ENCODE peak calls at places on chromosomes 12 and 14, in five cellular contexts. One of them, this sample, is unnamed.

GRCh38 chr14:50821471-50822464 is 9.2 kb downstream of the NIN start:
- DNase-seq in cardiac muscle cell: no peak
- DNase-seq in foreskin fibroblast: no peak
- DNase-seq in thyroid gland: no peak
- DNase-seq in astrocyte of the spinal cord: no peak
- DNase-seq in this sample: no peak

GRCh38 chr12:23895792-23896218 is 53.7 kb downstream of the SOX5 start:
- DNase-seq in cardiac muscle cell: no peak
- DNase-seq in foreskin fibroblast: no peak
- DNase-seq in thyroid gland: no peak
- DNase-seq in astrocyte of the spinal cord: peak; percentile 89
- DNase-seq in this sample: no peak

GRCh38 chr12:121712462-121713256 is at the start of gene TMEM120B:
- DNase-seq in cardiac muscle cell: peak; percentile 80
- DNase-seq in foreskin fibroblast: peak; percentile 92
- DNase-seq in thyroid gland: peak; percentile 81
- DNase-seq in astrocyte of the spinal cord: peak; percentile 63
- DNase-seq in this sample: no peak

GRCh38 chr14:94540031-94540794 is 21.0 kb upstream of the SERPINA4 start:
- DNase-seq in cardiac muscle cell: peak; percentile 82
- DNase-seq in foreskin fibroblast: peak; percentile 14
- DNase-seq in thyroid gland: no peak
- DNase-seq in astrocyte of the spinal cord: peak; percentile 58
- DNase-seq in this sample: peak; percentile 5

GRCh38 chr14:92633724-92634123 is 114.7 kb downstream of the LGMN start:
- DNase-seq in cardiac muscle cell: no peak
- DNase-seq in foreskin fibroblast: peak; percentile 42
- DNase-seq in thyroid gland: no peak
- DNase-seq in astrocyte of the spinal cord: peak; percentile 32
- DNase-seq in this sample: no peak

GRCh38 chr12:132881853-132882252 is 5.6 kb downstream of the CHFR start:
- DNase-seq in cardiac muscle cell: no peak
- DNase-seq in foreskin fibroblast: peak; percentile 61
- DNase-seq in thyroid gland: no peak
- DNase-seq in astrocyte of the spinal cord: peak; percentile 10
- DNase-seq in this sample: no peak

GRCh38 chr14:93105362-93105761 is 10.4 kb downstream of the ITPK1 start:
- DNase-seq in cardiac muscle cell: peak; percentile 85
- DNase-seq in foreskin fibroblast: peak; percentile 71
- DNase-seq in thyroid gland: no peak
- DNase-seq in astrocyte of the spinal cord: peak; percentile 60
- DNase-seq in this sample: peak; percentile 39

GRCh38 chr14:67680121-67680602 is 5.7 kb upstream of the VTI1B start:
- DNase-seq in cardiac muscle cell: peak; percentile 92
- DNase-seq in foreskin fibroblast: peak; percentile 89
- DNase-seq in thyroid gland: no peak
- DNase-seq in astrocyte of the spinal cord: peak; percentile 72
- DNase-seq in this sample: peak; percentile 70

GRCh38 chr12:70028918-70029317 is 203.9 kb downstream of the MYRFL start:
- DNase-seq in cardiac muscle cell: no peak
- DNase-seq in foreskin fibroblast: no peak
- DNase-seq in thyroid gland: no peak
- DNase-seq in astrocyte of the spinal cord: no peak
- DNase-seq in this sample: no peak

GRCh38 chr12:73892181-73892580 is 645.5 kb upstream of the ATXN7L3B start:
- DNase-seq in cardiac muscle cell: peak; percentile 2
- DNase-seq in foreskin fibroblast: no peak
- DNase-seq in thyroid gland: no peak
- DNase-seq in astrocyte of the spinal cord: peak; percentile 48
- DNase-seq in this sample: no peak

GRCh38 chr12:120346681-120347080 is 19.1 kb upstream of the PLA2G1B start:
- DNase-seq in cardiac muscle cell: no peak
- DNase-seq in foreskin fibroblast: no peak
- DNase-seq in thyroid gland: no peak
- DNase-seq in astrocyte of the spinal cord: no peak
- DNase-seq in this sample: no peak

GRCh38 chr14:79278286-79278797 is 933.0 kb downstream of the DIO2 start:
- DNase-seq in cardiac muscle cell: no peak
- DNase-seq in foreskin fibroblast: no peak
- DNase-seq in thyroid gland: peak; percentile 2
- DNase-seq in astrocyte of the spinal cord: no peak
- DNase-seq in this sample: no peak

GRCh38 chr14:79279645-79280399 is 931.5 kb downstream of the DIO2 start:
- DNase-seq in cardiac muscle cell: no peak
- DNase-seq in foreskin fibroblast: peak; percentile 7
- DNase-seq in thyroid gland: peak; percentile 24
- DNase-seq in astrocyte of the spinal cord: no peak
- DNase-seq in this sample: no peak

GRCh38 chr14:79278798-79279644 is 932.3 kb downstream of the DIO2 start:
- DNase-seq in cardiac muscle cell: peak; percentile 86
- DNase-seq in foreskin fibroblast: peak; percentile 80
- DNase-seq in thyroid gland: peak; percentile 88
- DNase-seq in astrocyte of the spinal cord: peak; percentile 91
- DNase-seq in this sample: peak; percentile 70

GRCh38 chr14:79281244-79282199 is 929.8 kb downstream of the DIO2 start:
- DNase-seq in cardiac muscle cell: no peak
- DNase-seq in foreskin fibroblast: no peak
- DNase-seq in thyroid gland: no peak
- DNase-seq in astrocyte of the spinal cord: peak; percentile 14
- DNase-seq in this sample: no peak

DNA sequence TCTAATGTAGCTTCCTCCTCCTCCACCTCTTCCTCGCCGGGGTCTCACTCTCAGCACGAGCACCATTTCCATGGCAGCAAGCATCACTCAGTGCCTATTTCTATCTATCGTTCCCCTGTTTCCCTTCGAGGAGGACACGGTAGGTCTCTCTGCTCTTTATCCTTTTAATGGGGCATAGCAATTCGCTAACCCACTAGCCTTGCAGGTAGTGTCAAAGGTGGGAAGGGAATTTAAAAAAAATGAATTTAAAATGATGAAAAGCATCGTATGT is 931.0 kb downstream of the DIO2 start:
- DNase-seq in cardiac muscle cell: no peak
- DNase-seq in foreskin fibroblast: no peak
- DNase-seq in thyroid gland: no peak
- DNase-seq in astrocyte of the spinal cord: no peak
- DNase-seq in this sample: no peak
- H3K4me3 ChIP-seq in cardiac muscle cell: peak overlapping the region; percentile 41
- H3K4me3 ChIP-seq in foreskin fibroblast: peak overlapping the region; percentile 67
- H3K4me3 ChIP-seq in thyroid gland: no peak overlapping the region
- H3K4me3 ChIP-seq in astrocyte of the spinal cord: peak overlapping the region; percentile 64
- H3K4me3 ChIP-seq in this sample: peak overlapping the region; percentile 93

DNA sequence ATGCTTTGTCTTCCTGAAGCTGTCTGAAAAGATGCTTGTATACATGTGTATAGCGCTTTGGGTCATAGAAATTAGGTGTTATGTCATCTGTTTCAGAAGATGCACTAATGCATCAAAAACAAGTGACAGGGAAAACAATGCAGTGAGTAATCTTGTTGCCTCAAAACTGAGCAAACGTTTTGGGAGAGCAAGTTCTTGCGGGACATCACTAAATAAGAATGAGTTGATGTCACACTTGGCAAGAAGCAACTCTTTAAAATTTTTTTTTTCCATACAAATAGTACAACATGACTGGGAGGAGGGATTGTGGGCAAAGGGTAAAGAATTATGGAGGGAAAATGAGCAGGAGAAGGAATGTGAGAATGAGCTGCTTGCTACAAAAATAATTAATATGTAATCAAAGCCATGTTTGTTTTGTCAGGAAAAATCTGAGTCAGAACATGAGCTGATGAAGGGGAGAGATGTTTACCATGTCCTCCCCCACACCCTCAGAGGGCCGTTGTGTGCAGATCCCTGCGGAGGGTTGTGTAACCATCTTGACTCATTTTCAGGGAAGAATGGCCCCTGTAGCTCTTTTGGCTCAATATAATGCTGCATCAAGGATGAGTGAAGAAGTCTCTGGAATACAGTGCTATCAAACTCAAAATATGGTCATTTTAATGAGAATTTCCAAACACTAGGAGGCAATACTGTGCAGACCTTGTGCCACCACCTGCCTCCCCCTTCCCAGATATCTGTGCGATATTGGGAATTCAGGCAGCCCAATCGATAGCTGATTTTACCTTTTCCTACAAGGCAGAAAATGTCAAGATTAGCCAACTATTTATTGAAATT is 41.4 kb downstream of the BORCS5 start:
- DNase-seq in cardiac muscle cell: peak; percentile 98
- DNase-seq in foreskin fibroblast: peak; percentile 98
- DNase-seq in thyroid gland: no peak
- DNase-seq in astrocyte of the spinal cord: peak; percentile 93
- DNase-seq in this sample: peak; percentile 89
- TF ChIP-seq CTCF in cardiac muscle cell: no peak
- TF ChIP-seq CTCF in foreskin fibroblast: no peak
- TF ChIP-seq CTCF in thyroid gland: no peak
- TF ChIP-seq CTCF in astrocyte of the spinal cord: peak; percentile 9
- TF ChIP-seq CTCF in this sample: peak; percentile 28

GRCh38 chr12:12648951-12649650 is 37.4 kb downstream of the CREBL2 start:
- DNase-seq in cardiac muscle cell: no peak
- DNase-seq in foreskin fibroblast: no peak
- DNase-seq in thyroid gland: no peak
- DNase-seq in astrocyte of the spinal cord: no peak
- DNase-seq in this sample: no peak

GRCh38 chr12:12653922-12654321 is 42.1 kb downstream of the GPR19 start:
- DNase-seq in cardiac muscle cell: no peak
- DNase-seq in foreskin fibroblast: no peak
- DNase-seq in thyroid gland: no peak
- DNase-seq in astrocyte of the spinal cord: no peak
- DNase-seq in this sample: no peak

GRCh38 chr12:12660201-12660600 is 35.8 kb downstream of the GPR19 start:
- DNase-seq in cardiac muscle cell: peak; percentile 27
- DNase-seq in foreskin fibroblast: no peak
- DNase-seq in thyroid gland: no peak
- DNase-seq in astrocyte of the spinal cord: no peak
- DNase-seq in this sample: no peak

GRCh38 chr12:12651752-12652151 is 40.1 kb downstream of the CREBL2 start:
- DNase-seq in cardiac muscle cell: no peak
- DNase-seq in foreskin fibroblast: no peak
- DNase-seq in thyroid gland: no peak
- DNase-seq in astrocyte of the spinal cord: no peak
- DNase-seq in this sample: no peak

DNA sequence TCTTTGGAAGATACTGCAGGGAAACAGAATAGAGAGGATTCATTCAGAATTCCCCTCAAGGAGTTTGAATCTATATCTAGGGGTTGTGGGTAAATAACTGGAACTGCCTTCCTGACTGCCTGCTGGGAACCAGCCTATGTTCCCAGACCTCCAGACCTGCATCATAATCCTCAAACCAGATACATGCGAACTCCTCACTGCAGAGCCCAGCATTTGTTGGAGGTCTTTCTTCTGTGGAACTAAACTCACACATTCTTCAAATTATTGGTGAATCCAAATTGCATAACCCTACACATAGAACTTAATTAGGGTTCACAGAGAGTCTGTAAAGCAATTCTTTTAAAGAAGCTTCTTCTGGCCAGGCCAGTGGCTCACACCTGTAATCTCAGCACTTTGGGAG is 40.9 kb downstream of the GPR19 start:
- DNase-seq in cardiac muscle cell: no peak
- DNase-seq in foreskin fibroblast: no peak
- DNase-seq in thyroid gland: no peak
- DNase-seq in astrocyte of the spinal cord: peak; percentile 6
- DNase-seq in this sample: no peak
- H3K4me3 ChIP-seq in cardiac muscle cell: no peak overlapping the region
- H3K4me3 ChIP-seq in foreskin fibroblast: no peak overlapping the region
- H3K4me3 ChIP-seq in thyroid gland: no peak overlapping the region
- H3K4me3 ChIP-seq in astrocyte of the spinal cord: no peak overlapping the region
- H3K4me3 ChIP-seq in this sample: no peak overlapping the region

DNA sequence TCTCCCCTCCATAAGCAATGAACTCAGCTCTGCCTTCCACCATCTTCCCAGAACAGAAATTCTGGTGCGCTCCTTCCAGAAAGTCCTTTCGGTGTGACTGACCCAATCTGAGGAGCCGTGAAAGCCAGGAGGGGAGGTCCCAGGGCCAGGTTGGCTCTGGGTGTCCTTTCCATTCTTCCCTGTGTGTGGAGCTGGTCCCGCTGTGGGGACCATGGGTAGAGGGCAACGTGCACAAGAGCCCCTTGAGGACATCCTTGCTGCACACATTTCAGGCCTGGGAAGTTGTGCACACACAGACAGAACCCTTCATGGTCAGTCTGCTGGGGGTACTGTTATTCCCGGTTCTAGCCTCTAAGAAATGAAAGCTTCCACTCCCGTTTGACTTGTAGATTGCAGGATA is 10.2 kb downstream of the NFKBIA start:
- DNase-seq in cardiac muscle cell: no peak
- DNase-seq in foreskin fibroblast: no peak
- DNase-seq in thyroid gland: no peak
- DNase-seq in astrocyte of the spinal cord: no peak
- DNase-seq in this sample: no peak
- TF ChIP-seq CTCF in cardiac muscle cell: no peak
- TF ChIP-seq CTCF in foreskin fibroblast: no peak
- TF ChIP-seq CTCF in thyroid gland: no peak
- TF ChIP-seq CTCF in astrocyte of the spinal cord: no peak
- TF ChIP-seq CTCF in this sample: no peak

DNA sequence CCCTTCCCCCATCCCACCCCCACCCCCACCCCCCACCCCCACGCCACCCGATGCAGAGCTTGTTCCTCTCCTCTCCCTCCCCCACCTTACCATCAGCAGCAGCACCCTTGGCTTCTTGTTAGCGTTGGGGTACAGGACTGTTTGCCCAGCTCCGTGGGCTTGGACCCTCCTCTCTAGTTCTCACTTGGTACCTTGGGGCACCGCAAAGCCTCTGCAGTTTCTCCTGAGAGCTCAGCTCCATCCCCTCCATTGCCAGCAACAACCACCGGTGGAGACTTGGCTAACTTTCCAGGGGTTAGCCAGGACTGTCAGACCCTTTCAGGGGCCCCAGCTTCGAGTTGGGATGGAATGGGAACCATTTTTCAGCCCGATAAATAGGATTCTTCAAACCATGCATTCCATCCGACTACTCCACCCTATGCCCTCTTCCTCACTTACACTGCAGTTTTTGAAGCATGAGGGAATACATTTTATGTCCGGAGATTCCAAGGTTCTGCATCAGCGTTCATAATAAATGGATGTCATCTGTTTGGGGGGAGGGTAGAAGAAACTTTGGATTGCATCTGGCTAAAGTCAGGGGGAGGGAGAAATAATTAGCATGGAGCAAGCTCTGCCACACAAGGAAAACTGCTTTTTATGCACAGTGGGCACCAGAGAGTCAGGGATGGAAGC is 1.1 kb downstream of the SCN8A start:
- DNase-seq in cardiac muscle cell: no peak
- DNase-seq in foreskin fibroblast: peak; percentile 95
- DNase-seq in thyroid gland: no peak
- DNase-seq in astrocyte of the spinal cord: peak; percentile 16
- DNase-seq in this sample: peak; percentile 75
- H3K4me3 ChIP-seq in cardiac muscle cell: no peak overlapping the region
- H3K4me3 ChIP-seq in foreskin fibroblast: peak overlapping the region; percentile 97
- H3K4me3 ChIP-seq in thyroid gland: no peak overlapping the region
- H3K4me3 ChIP-seq in astrocyte of the spinal cord: peak overlapping the region; percentile 20
- H3K4me3 ChIP-seq in this sample: peak overlapping the region; percentile 87

GRCh38 chr14:74922752-74923401 is at the start of gene RPS6KL1:
- DNase-seq in cardiac muscle cell: peak; percentile 76
- DNase-seq in foreskin fibroblast: peak; percentile 87
- DNase-seq in thyroid gland: peak; percentile 90
- DNase-seq in astrocyte of the spinal cord: peak; percentile 79
- DNase-seq in this sample: no peak
- TF ChIP-seq CTCF in cardiac muscle cell: no peak
- TF ChIP-seq CTCF in foreskin fibroblast: no peak
- TF ChIP-seq CTCF in thyroid gland: no peak
- TF ChIP-seq CTCF in astrocyte of the spinal cord: no peak
- TF ChIP-seq CTCF in this sample: no peak

This sample was measured in AG09309.